ENCODE peak calls at places on chromosomes 6 and 20, in four cellular contexts. F is Ammon's horn, U is ACHN, W is adrenal gland. N is an unnamed sample.
A peak's percentile ranks its signal among the peaks of the same experiment; 100 is the strongest.

GRCh38 chr6:44074383-44075136 is 52.7 kb downstream of the MRPL14 start:
- DNase-seq in U (peak; percentile 66), W (peak; percentile 85), F (peak; percentile 87), N (peak; percentile 71)

GRCh38 chr6:136752554-136752953 is 39.7 kb downstream of the MAP3K5 start:
- DNase-seq in F (no peak), U (no peak), W (no peak), N (no peak)

GRCh38 chr6:72622094-72622540 is 253 bp downstream of the KCNQ5 start:
- DNase-seq in U (peak; percentile 59), F (peak; percentile 36), W (no peak), N (peak; percentile 49)

GRCh38 chr20:5357942-5358341 is 41.2 kb upstream of the PROKR2 start:
- DNase-seq in U (no peak), W (no peak), F (peak; percentile 18), N (no peak)

GRCh38 chr20:20241966-20242365 is 125.9 kb upstream of the INSM1 start:
- DNase-seq in W (no peak), U (no peak), F (no peak), N (no peak)

GRCh38 chr6:35034411-35035171 is 106.5 kb downstream of the TCP11 start:
- DNase-seq in W (no peak), F (no peak), U (no peak), N (no peak)

GRCh38 chr6:11428895-11429294 is 108.7 kb upstream of the TMEM170B start:
- DNase-seq in W (no peak), F (no peak), U (peak; percentile 70), N (no peak)

GRCh38 chr20:46683620-46683938 is 5.7 kb downstream of the TP53RK start:
- DNase-seq in U (no peak), F (no peak), W (no peak), N (no peak)

GRCh38 chr20:38633577-38634093 is 32.0 kb downstream of the ARHGAP40 start:
- DNase-seq in W (peak; percentile 65), F (peak; percentile 41), U (peak; percentile 61), N (peak; percentile 37)

GRCh38 chr6:53313784-53314382 is 34.9 kb downstream of the ELOVL5 start:
- DNase-seq in W (peak; percentile 33), F (no peak), U (no peak), N (no peak)

GRCh38 chr6:21801786-21802610 is 208.4 kb downstream of the SOX4 start:
- DNase-seq in F (no peak), W (no peak), U (no peak), N (no peak)

GRCh38 chr20:60256811-60257210 is 298.6 kb downstream of the CDH26 start:
- DNase-seq in F (no peak), W (no peak), U (no peak), N (no peak)